ENCODE peak calls at places on chromosomes 11 and 22, in five cellular contexts. R is GM13977, B is GM12864, H is GOT3, G is heart right ventricle. E is an unnamed sample.

GRCh38 chr11:106706355-106706754 is 311.9 kb downstream of the GUCY1A2 start:
- DNase-seq in R (no peak), B (no peak), H (no peak), G (no peak), E (peak)

GRCh38 chr11:2577071-2578005 is 122.5 kb downstream of the KCNQ1OT1 start:
- DNase-seq in R (no peak), B (no peak), H (no peak), G (no peak), E (no peak)

GRCh38 chr11:32870676-32871075 is 21.9 kb upstream of the QSER1 start:
- DNase-seq in R (no peak), B (no peak), H (no peak), G (no peak), E (no peak)

GRCh38 chr11:1879342-1879940 is 12.3 kb downstream of the PRR33 start:
- DNase-seq in R (no peak), B (no peak), H (no peak), G (no peak), E (no peak)

GRCh38 chr22:19877626-19878339 is 23.1 kb upstream of the GNB1L start:
- DNase-seq in R (no peak), B (no peak), H (no peak), G (no peak), E (no peak)

GRCh38 chr11:121887564-121887963 is 228.5 kb downstream of the BLID start:
- DNase-seq in R (no peak), B (no peak), H (no peak), G (no peak), E (no peak)

GRCh38 chr11:1436468-1437030 is 46.8 kb downstream of the BRSK2 start:
- DNase-seq in R (peak), B (no peak), H (no peak), G (no peak), E (no peak)

GRCh38 chr11:115939726-115940421 is 435.7 kb upstream of the CADM1 start:
- DNase-seq in R (no peak), B (no peak), H (no peak), G (no peak), E (no peak)

GRCh38 chr22:38038426-38038825 is 18.8 kb upstream of the PICK1 start:
- DNase-seq in R (no peak), B (no peak), H (no peak), G (no peak), E (no peak)

GRCh38 chr22:38718414-38718813 is 12.7 kb downstream of the GTPBP1 start:
- DNase-seq in R (no peak), B (no peak), H (peak), G (no peak), E (no peak)

GRCh38 chr11:35162795-35163194 is 23.8 kb downstream of the CD44 start:
- DNase-seq in R (no peak), B (no peak), H (no peak), G (no peak), E (no peak)

GRCh38 chr11:133790995-133791394 is 54.3 kb downstream of the SPATA19 start:
- DNase-seq in R (no peak), B (no peak), H (no peak), G (no peak), E (no peak)

GRCh38 chr11:86938900-86939880 is 16.0 kb downstream of the FZD4 start:
- DNase-seq in R (peak), B (peak), H (no peak), G (peak), E (no peak)

GRCh38 chr11:75169101-75169885 is 18.4 kb downstream of the SLCO2B1 start:
- DNase-seq in R (no peak), B (no peak), H (no peak), G (no peak), E (no peak)

GRCh38 chr11:77049081-77049480 is 14.9 kb downstream of the B3GNT6 start:
- DNase-seq in R (no peak), B (no peak), H (no peak), G (no peak), E (no peak)

GRCh38 chr22:36737776-36738175 is 34.2 kb upstream of the CACNG2 start:
- DNase-seq in R (no peak), B (no peak), H (no peak), G (peak), E (no peak)

GRCh38 chr22:31867386-31868153 is 76.8 kb upstream of the YWHAH start:
- DNase-seq in R (no peak), B (no peak), H (no peak), G (no peak), E (no peak)

GRCh38 chr11:31640611-31641010 is 131.0 kb downstream of the ELP4 start:
- DNase-seq in R (no peak), B (no peak), H (no peak), G (no peak), E (no peak)

GRCh38 chr22:47618180-47618579 is 855.7 kb downstream of the TBC1D22A start:
- DNase-seq in R (no peak), B (no peak), H (no peak), G (no peak), E (no peak)

GRCh38 chr11:48116843-48117242 is 99.8 kb upstream of the OR4B1 start:
- DNase-seq in R (no peak), B (no peak), H (no peak), G (no peak), E (no peak)

GRCh38 chr22:30181459-30182353 is 64.9 kb downstream of the LIF start:
- DNase-seq in R (no peak), B (no peak), H (no peak), G (no peak), E (no peak)

GRCh38 chr11:91907225-91907624 is 317.4 kb upstream of the FAT3 start:
- DNase-seq in R (no peak), B (no peak), H (no peak), G (no peak), E (no peak)

GRCh38 chr11:111185259-111185658 is 60.3 kb upstream of the POU2AF2 start:
- DNase-seq in R (peak), B (no peak), H (no peak), G (no peak), E (no peak)

E was measured in non-pigmented ciliary epithelial cell.